ENCODE peak calls at places on chromosomes 3 and 15, in four cellular contexts. P is body of pancreas; S is RWPE1; L is CD4-positive, alpha-beta memory T cell. G is an unnamed sample.
A peak's percentile ranks its signal among the peaks of the same experiment; 100 is the strongest.

GRCh38 chr15:26901036-26901435 is 34.2 kb downstream of the GABRA5 start:
- DNase-seq in P (no peak), S (no peak), L (no peak), G (no peak)

GRCh38 chr15:81895723-81896122 is 150.1 kb downstream of the MEX3B start:
- DNase-seq in P (no peak), S (no peak), L (no peak), G (no peak)

GRCh38 chr3:13566462-13566748 is 17.5 kb downstream of the FBLN2 start:
- DNase-seq in P (no peak), S (no peak), L (no peak), G (no peak)

GRCh38 chr15:71708052-71708432 is 102.3 kb upstream of the NR2E3 start:
- DNase-seq in P (no peak), S (no peak), L (no peak), G (no peak)

GRCh38 chr3:52777959-52778805 is 783 bp downstream of the ITIH1 start:
- DNase-seq in P (peak; percentile 5), S (no peak), L (no peak), G (no peak)

GRCh38 chr15:84924074-84924700 is 39.7 kb downstream of the SLC28A1 start:
- DNase-seq in P (no peak), S (no peak), L (no peak), G (no peak)

GRCh38 chr15:75192307-75192706 is 9.4 kb upstream of the C15orf39 start:
- DNase-seq in P (no peak), S (no peak), L (no peak), G (no peak)

GRCh38 chr3:64484289-64484992 is 203.4 kb downstream of the ADAMTS9 start:
- DNase-seq in P (peak; percentile 84), S (peak; percentile 66), L (peak; percentile 43), G (peak; percentile 51)

GRCh38 chr3:183298708-183299153 is 45.7 kb downstream of the B3GNT5 start:
- DNase-seq in P (peak; percentile 35), S (peak; percentile 23), L (no peak), G (peak; percentile 58)

GRCh38 chr3:126517291-126517951 is at the start of gene UROC1:
- DNase-seq in P (no peak), S (no peak), L (no peak), G (no peak)

GRCh38 chr3:194185225-194185624 is 49.3 kb downstream of the HES1 start:
- DNase-seq in P (no peak), S (no peak), L (no peak), G (no peak)

GRCh38 chr3:157145566-157145965 is 14.4 kb downstream of the CCNL1 start:
- DNase-seq in P (no peak), S (no peak), L (no peak), G (no peak)

GRCh38 chr15:96329403-96329981 is 1.0 kb upstream of the NR2F2 start:
- DNase-seq in P (no peak), S (no peak), L (no peak), G (no peak)

GRCh38 chr3:170701696-170702678 is 116.1 kb upstream of the SLC7A14 start:
- DNase-seq in P (no peak), S (no peak), L (no peak), G (no peak)
- H3K27ac ChIP-seq in P (no peak overlapping the region), S (no peak overlapping the region), L (no peak overlapping the region), G (peak overlapping the region; percentile 40)

DNA sequence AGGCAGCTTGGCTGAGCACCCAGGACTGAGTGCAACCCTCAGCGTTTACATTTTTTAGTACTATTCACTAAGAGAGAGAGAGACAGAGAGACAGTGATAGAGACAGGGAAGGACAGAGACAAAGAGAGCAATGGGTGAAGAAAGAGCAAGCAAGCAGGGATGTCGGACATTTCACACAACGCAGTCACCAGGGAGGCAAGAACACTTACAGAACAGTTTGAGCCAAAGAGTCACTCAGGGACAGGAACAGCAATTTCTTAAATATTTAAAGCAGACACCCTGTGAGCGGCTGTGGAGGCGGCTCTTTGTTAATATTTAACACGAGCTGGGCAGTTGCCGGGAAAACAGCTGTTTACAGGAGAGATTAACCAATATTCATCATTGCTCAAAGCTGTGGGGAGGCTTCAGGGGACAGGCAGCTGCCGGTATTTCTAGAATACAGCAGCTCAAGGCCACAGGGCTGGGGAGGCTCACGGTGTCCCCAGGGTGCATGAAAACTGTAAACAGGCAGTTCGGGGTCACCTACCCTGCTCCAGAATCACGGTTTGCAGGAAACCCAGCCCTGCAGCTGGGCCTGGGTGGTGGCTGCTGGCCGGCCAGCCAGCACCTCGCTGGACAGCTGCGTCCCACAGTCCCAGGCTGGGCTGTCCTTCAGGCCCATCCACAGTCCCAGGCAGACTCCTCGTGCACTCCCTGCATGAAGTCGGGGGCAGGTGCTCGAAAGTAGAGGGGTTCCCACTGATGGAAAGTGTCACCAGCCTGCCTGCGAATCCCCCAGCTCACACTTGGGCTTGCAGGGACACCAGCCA is 38.8 kb upstream of the PCSK6 start:
- DNase-seq in P (peak; percentile 84), S (no peak), L (no peak), G (no peak)
- H3K27ac ChIP-seq in P (peak overlapping the region; percentile 73), S (no peak overlapping the region), L (no peak overlapping the region), G (no peak overlapping the region)

GRCh38 chr15:92159481-92159880 is 234.2 kb upstream of the ST8SIA2 start:
- DNase-seq in P (no peak), S (no peak), L (no peak), G (no peak)

GRCh38 chr15:92162657-92163056 is 231.0 kb upstream of the ST8SIA2 start:
- DNase-seq in P (no peak), S (no peak), L (no peak), G (no peak)

GRCh38 chr15:92163641-92164040 is 230.0 kb upstream of the ST8SIA2 start:
- DNase-seq in P (no peak), S (no peak), L (no peak), G (no peak)

GRCh38 chr15:92159906-92160841 is 233.5 kb upstream of the ST8SIA2 start:
- DNase-seq in P (no peak), S (no peak), L (no peak), G (no peak)

DNA sequence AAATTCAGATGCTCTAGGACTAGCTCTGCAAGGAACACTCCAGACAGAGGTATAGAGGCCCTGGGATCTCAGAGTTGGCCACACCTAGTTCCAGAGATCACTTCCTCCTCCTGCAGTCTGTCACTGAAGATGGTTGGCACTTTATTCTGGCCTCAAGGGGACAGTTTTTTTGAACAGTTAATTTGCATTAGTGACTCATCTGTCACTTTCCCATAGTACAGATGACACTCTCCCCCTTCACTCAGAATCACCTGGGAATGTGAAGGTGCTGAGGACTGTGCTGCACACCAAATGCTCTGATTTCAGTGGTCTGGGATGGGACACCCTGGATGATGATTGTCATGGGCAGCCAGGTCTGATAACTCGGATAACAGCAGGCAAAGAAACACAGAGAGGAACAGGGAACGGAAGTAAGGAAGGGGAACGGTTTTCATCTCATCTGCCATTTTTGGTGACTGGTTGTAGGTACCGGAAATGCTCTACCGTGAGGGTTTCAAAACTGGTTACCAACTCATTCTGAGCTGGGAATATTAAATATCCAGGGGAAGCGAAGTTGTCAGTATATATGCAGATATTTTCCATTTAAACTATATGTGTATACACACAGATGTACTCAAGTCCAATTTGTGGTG is 232.5 kb upstream of the ST8SIA2 start:
- DNase-seq in P (no peak), S (no peak), L (no peak), G (no peak)
- H3K27ac ChIP-seq in P (no peak overlapping the region), S (no peak overlapping the region), L (no peak overlapping the region), G (no peak overlapping the region)

GRCh38 chr15:101439920-101440319 is 49.6 kb downstream of the PCSK6 start:
- DNase-seq in P (no peak), S (peak; percentile 12), L (no peak), G (no peak)

GRCh38 chr15:101440846-101441590 is 48.5 kb downstream of the PCSK6 start:
- DNase-seq in P (no peak), S (no peak), L (no peak), G (no peak)

GRCh38 chr15:101437618-101438481 is 51.7 kb downstream of the PCSK6 start:
- DNase-seq in P (no peak), S (no peak), L (no peak), G (no peak)

GRCh38 chr15:101438482-101439284 is 50.8 kb downstream of the PCSK6 start:
- DNase-seq in P (no peak), S (no peak), L (no peak), G (no peak)

GRCh38 chr15:101439285-101439919 is 50.1 kb downstream of the PCSK6 start:
- DNase-seq in P (no peak), S (no peak), L (no peak), G (no peak)
- H3K27ac ChIP-seq in P (peak overlapping the region; percentile 13), S (no peak overlapping the region), L (no peak overlapping the region), G (peak overlapping the region; percentile 28)

GRCh38 chr15:22962611-22963010 is 17.6 kb downstream of the CYFIP1 start:
- DNase-seq in P (no peak), S (no peak), L (no peak), G (no peak)
- H3K27ac ChIP-seq in P (peak overlapping the region; percentile 68), S (peak overlapping the region; percentile 86), L (no peak overlapping the region), G (no peak overlapping the region)

GRCh38 chr15:93823971-93824866 is 407.1 kb upstream of the MCTP2 start:
- DNase-seq in P (no peak), S (no peak), L (no peak), G (no peak)

GRCh38 chr15:93825721-93826120 is 405.6 kb upstream of the MCTP2 start:
- DNase-seq in P (no peak), S (no peak), L (no peak), G (no peak)

GRCh38 chr15:93829115-93829849 is 402.1 kb upstream of the MCTP2 start:
- DNase-seq in P (no peak), S (peak; percentile 94), L (no peak), G (no peak)

GRCh38 chr15:93830221-93830765 is 401.1 kb upstream of the MCTP2 start:
- DNase-seq in P (no peak), S (no peak), L (no peak), G (no peak)

DNA sequence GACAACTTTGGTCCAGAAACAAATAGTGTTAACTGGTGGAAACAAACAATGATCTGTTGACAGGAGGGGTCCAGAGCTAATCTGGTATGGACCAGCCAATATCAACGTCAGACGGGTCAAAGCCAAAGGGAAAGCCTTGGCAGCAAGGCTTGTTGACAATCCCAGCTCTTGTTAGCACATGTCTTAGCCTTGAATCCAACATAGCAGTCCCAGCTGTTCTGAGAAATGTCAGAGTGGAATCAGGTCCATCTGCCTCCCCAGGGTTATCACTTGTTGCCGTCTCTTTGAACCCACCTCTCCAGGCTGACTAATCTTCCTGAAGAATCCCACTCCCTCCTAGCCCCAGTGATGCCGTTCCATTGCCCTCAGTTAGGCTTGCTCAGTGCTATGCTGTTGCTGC is 404.6 kb upstream of the MCTP2 start:
- DNase-seq in P (no peak), S (no peak), L (no peak), G (no peak)
- H3K27ac ChIP-seq in P (no peak overlapping the region), S (no peak overlapping the region), L (no peak overlapping the region), G (no peak overlapping the region)

GRCh38 chr15:64636541-64636940 is 138.8 kb downstream of the RBPMS2 start:
- DNase-seq in P (no peak), S (no peak), L (no peak), G (no peak)

GRCh38 chr15:64637412-64637811 is 138.0 kb downstream of the RBPMS2 start:
- DNase-seq in P (no peak), S (no peak), L (no peak), G (no peak)

GRCh38 chr15:64634576-64635485 is 140.6 kb downstream of the RBPMS2 start:
- DNase-seq in P (no peak), S (no peak), L (peak; percentile 13), G (no peak)

GRCh38 chr15:64635486-64635815 is 139.9 kb downstream of the RBPMS2 start:
- DNase-seq in P (no peak), S (peak; percentile 42), L (no peak), G (no peak)

GRCh38 chr15:64636101-64636500 is 139.3 kb downstream of the RBPMS2 start:
- DNase-seq in P (no peak), S (no peak), L (no peak), G (no peak)
- H3K27ac ChIP-seq in P (peak overlapping the region; percentile 68), S (no peak overlapping the region), L (no peak overlapping the region), G (no peak overlapping the region)

G was measured in caudate nucleus.